ENCODE peak calls at places on chromosome 13, in nine cellular contexts. Z is sigmoid colon; T is neural progenitor cell; L is mucosa of descending colon; U is CD8-positive, alpha-beta memory T cell; H is transverse colon; N is breast epithelium; X is body of pancreas; I is fibroblast of lung. F is an unnamed sample. For H3K9me3, the result is how much of the 10 kb centered on the place peaks cover.

GRCh38 chr13:55569514-55569913 is 1571.2 kb upstream of the PRR20A start:
- DNase-seq in U (no peak), N (no peak), I (no peak), Z (no peak), X (no peak), L (no peak), H (no peak), T (no peak), F (no peak)

GRCh38 chr13:46178143-46178542 is 3.8 kb downstream of the LCP1 start:
- DNase-seq in T (no peak), X (no peak), N (no peak), U (no peak), I (no peak), L (no peak), H (no peak), Z (no peak), F (no peak)

GRCh38 chr13:46593403-46593802 is 40.4 kb downstream of the LRCH1 start:
- DNase-seq in T (no peak), I (no peak), H (no peak), L (no peak), U (peak), N (no peak), X (no peak), Z (no peak), F (no peak)

GRCh38 chr13:73000027-73000674 is 58.7 kb upstream of the KLF5 start:
- DNase-seq in U (no peak), Z (no peak), H (no peak), X (no peak), I (peak), N (no peak), T (no peak), L (no peak), F (no peak)

GRCh38 chr13:41402695-41403511 is 54.4 kb upstream of the RGCC start:
- DNase-seq in X (no peak), H (no peak), N (no peak), Z (no peak), I (no peak), U (no peak), L (no peak), T (no peak), F (no peak)

GRCh38 chr13:21025539-21025938 is 35.8 kb downstream of the LATS2 start:
- DNase-seq in Z (no peak), N (no peak), U (no peak), T (no peak), H (no peak), X (no peak), L (no peak), I (no peak), F (no peak)

GRCh38 chr13:20998649-20999415 is 62.6 kb downstream of the LATS2 start:
- DNase-seq in L (no peak), H (no peak), Z (no peak), I (no peak), X (no peak), N (no peak), U (no peak), T (no peak), F (no peak)

GRCh38 chr13:40189426-40189825 is 477.0 kb downstream of the FOXO1 start:
- DNase-seq in L (no peak), T (no peak), Z (no peak), H (no peak), N (no peak), X (no peak), I (no peak), U (peak), F (no peak)

GRCh38 chr13:73082471-73082870 is 23.7 kb downstream of the KLF5 start:
- DNase-seq in Z (no peak), I (no peak), U (no peak), T (no peak), X (no peak), L (no peak), N (no peak), H (no peak), F (no peak)

GRCh38 chr13:59364508-59365187 is 799.1 kb downstream of the DIAPH3 start:
- DNase-seq in L (no peak), X (no peak), I (no peak), U (no peak), H (no peak), N (no peak), T (peak), Z (peak), F (no peak)

GRCh38 chr13:107284168-107284567 is 716.2 kb upstream of the ARGLU1 start:
- DNase-seq in H (no peak), T (no peak), X (no peak), N (no peak), I (peak), L (no peak), U (no peak), Z (no peak), F (no peak)

GRCh38 chr13:67643656-67644055 is 413.5 kb upstream of the PCDH9 start:
- DNase-seq in X (no peak), Z (no peak), L (no peak), U (no peak), I (no peak), H (no peak), T (peak), N (no peak), F (no peak)

GRCh38 chr13:24505256-24505655 is 7.3 kb downstream of the PARP4 start:
- DNase-seq in N (no peak), H (no peak), Z (no peak), L (no peak), U (no peak), X (no peak), I (peak), T (no peak), F (no peak)

GRCh38 chr13:48618937-48619336 is 34.8 kb upstream of the CYSLTR2 start:
- DNase-seq in I (no peak), L (no peak), H (no peak), U (no peak), N (no peak), X (no peak), T (no peak), Z (no peak), F (no peak)

GRCh38 chr13:47798906-47799305 is 202.2 kb downstream of the SUCLA2 start:
- DNase-seq in N (no peak), H (no peak), L (no peak), X (no peak), Z (no peak), T (no peak), U (no peak), I (peak), F (no peak)

GRCh38 chr13:76799696-76800095 is 86.5 kb downstream of the KCTD12 start:
- DNase-seq in U (no peak), L (no peak), I (no peak), Z (no peak), H (no peak), T (no peak), X (no peak), N (no peak), F (no peak)

GRCh38 chr13:31797154-31797775 is 57.9 kb downstream of the RXFP2 start:
- DNase-seq in I (peak), T (peak), Z (no peak), U (no peak), L (no peak), X (no peak), N (no peak), H (no peak), F (peak)

GRCh38 chr13:83232626-83233025 is 649.6 kb downstream of the SLITRK1 start:
- DNase-seq in I (peak), T (no peak), U (no peak), N (no peak), H (no peak), X (no peak), Z (no peak), L (no peak), F (no peak)

GRCh38 chr13:33348366-33348765 is 62.8 kb upstream of the STARD13 start:
- DNase-seq in Z (no peak), X (no peak), L (no peak), T (no peak), N (no peak), H (no peak), U (no peak), I (peak), F (peak)

DNA sequence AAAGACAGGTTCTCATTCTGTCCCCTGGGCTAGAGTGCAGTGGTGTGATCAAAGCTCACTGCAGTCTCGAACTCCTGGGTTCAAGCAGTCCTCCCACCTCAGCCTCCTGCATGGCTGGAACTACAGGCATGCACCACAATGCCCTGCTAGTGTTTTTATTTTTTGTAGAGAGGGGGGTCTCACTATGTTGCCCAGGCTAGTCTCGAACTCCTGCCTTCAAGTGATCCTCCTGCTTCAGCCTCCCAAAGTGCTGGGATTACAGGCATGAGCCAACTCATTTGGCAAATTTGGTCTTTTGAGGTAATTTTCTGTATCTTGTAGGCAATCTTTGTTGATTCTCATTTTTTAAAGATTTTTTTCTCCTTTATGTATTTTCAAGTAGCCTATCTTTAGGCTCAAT is 205.7 kb downstream of the ZIC5 start:
- DNase-seq in I (no peak), H (no peak), U (no peak), X (no peak), N (no peak), Z (no peak), L (no peak), T (no peak), F (no peak)
- H3K9me3 ChIP-seq in I (under half), H (under half), U (under half), X (under half), N (under half), Z (under half), L (under half), T (under half), F (under half)

DNA sequence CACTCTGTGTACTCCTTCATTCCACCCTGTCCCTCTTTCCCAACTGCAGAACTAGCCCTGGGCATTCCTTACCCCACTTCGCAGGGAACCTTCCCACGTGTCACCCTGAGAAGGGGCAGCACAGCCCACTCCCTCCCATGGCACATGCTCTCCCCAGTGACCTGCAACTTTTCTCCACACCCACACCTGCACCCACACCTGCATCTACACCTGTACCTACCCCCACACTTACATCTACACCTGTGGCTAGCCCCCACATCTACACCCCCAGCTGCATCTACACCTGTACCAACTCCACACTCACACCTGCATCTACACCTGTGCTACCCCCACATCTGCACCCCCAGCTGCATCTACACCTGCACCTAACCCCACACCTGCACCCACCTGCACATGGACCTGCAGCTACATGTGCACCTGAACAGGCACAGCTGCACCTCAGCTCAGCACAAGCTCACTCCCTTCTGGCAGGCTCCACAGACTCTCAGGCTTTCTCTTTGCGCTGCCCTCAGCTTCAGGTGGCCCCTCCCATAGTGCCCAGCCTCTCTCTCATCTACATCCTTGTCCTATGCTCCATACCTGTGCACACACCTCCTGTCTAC is 234.1 kb downstream of the TUBA3C start:
- DNase-seq in U (no peak), L (no peak), H (no peak), I (no peak), N (no peak), Z (no peak), T (no peak), X (no peak), F (no peak)
- H3K9me3 ChIP-seq in U (under half), L (half or more), H (under half), I (under half), N (under half), Z (under half), T (under half), X (under half), F (half or more)

GRCh38 chr13:53408306-53408705 is 379.7 kb downstream of the OLFM4 start:
- DNase-seq in U (no peak), X (no peak), Z (no peak), L (no peak), N (no peak), I (no peak), T (no peak), H (no peak), F (no peak)
- H3K9me3 ChIP-seq in U (under half), X (under half), Z (under half), L (under half), N (under half), I (under half), T (under half), H (under half), F (under half)

DNA sequence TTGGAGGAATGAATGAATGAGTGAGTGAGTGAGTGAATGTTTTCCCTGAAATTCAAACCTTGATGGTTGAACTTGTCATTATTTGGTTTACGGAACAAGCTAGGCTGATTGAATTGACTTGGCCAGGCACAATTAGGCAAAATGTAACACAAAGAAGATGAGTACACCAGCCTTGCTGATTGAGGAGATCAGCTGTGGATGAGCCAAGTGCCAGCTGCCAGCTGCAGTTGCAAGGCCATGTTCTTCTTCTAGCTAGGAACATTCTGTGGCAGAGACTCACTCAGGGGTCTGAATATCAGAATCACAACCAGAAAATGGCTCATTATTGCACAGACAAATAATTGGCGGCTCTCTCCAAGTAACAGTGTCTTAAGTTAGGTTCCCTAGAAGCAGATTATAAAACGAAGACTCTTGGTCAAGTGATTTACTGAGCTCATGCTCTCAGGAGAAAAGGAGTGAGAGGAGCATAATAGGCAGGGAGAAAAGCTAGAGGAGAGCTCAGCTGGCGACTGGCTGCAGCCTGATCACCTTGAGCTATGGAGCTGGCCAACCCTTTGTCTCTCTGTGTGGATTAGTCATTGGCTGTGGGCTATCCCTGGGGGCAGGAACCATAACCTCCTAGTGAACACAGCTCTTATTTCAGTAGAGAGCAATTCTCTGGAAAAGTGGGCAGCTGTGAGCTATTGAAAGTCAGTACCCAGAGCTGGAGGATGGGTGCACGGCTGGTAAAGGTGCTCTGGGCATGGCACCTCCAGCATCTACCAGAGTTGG is 225.3 kb upstream of the SERP2 start:
- DNase-seq in L (no peak), I (no peak), T (peak), X (no peak), U (no peak), N (no peak), H (no peak), Z (no peak), F (no peak)
- H3K9me3 ChIP-seq in L (under half), I (under half), T (under half), X (under half), U (under half), N (under half), H (under half), Z (under half), F (under half)

GRCh38 chr13:110097013-110097412 is 209.9 kb downstream of the COL4A1 start:
- DNase-seq in I (no peak), U (no peak), T (no peak), H (no peak), N (no peak), X (no peak), L (no peak), Z (no peak), F (no peak)

GRCh38 chr13:110102053-110102452 is 204.9 kb downstream of the COL4A1 start:
- DNase-seq in U (no peak), H (no peak), X (no peak), N (no peak), T (no peak), L (no peak), Z (no peak), I (no peak), F (no peak)

GRCh38 chr13:110103026-110103425 is 203.9 kb downstream of the COL4A1 start:
- DNase-seq in U (no peak), Z (no peak), H (no peak), X (no peak), T (no peak), N (no peak), L (no peak), I (peak), F (no peak)

GRCh38 chr13:110103479-110103878 is 203.5 kb downstream of the COL4A1 start:
- DNase-seq in L (no peak), X (no peak), U (no peak), H (no peak), Z (no peak), T (no peak), I (peak), N (no peak), F (no peak)

GRCh38 chr13:110099922-110100321 is 207.0 kb downstream of the COL4A1 start:
- DNase-seq in H (no peak), T (no peak), X (no peak), N (no peak), I (no peak), Z (no peak), L (no peak), U (no peak), F (no peak)
- H3K9me3 ChIP-seq in H (under half), T (under half), X (under half), N (under half), I (under half), Z (under half), L (under half), U (under half), F (under half)

DNA sequence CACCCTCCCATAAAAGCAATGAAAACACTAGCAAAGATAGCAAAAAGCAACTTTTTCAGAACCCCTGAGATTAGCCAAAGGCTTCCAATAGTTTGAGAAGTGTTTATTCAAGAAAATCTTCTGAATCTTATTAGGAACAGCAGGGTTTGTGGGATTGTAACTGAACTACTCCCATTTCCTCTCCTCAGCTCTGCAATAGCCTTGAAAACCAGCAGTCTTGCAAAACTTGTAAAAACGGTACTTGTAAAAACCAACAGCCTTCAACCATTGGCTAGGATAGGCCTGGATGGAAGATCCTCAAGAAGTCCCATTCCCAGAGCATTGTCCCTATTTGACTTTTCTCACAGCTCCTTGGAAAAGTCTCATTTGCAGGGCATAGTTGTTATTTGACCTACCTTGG is 12.1 kb downstream of the RNASEH2B start:
- DNase-seq in L (no peak), T (no peak), X (no peak), Z (no peak), H (no peak), I (no peak), N (no peak), U (no peak), F (no peak)
- H3K9me3 ChIP-seq in L (under half), T (under half), X (under half), Z (under half), H (under half), I (under half), N (under half), U (under half), F (under half)

DNA sequence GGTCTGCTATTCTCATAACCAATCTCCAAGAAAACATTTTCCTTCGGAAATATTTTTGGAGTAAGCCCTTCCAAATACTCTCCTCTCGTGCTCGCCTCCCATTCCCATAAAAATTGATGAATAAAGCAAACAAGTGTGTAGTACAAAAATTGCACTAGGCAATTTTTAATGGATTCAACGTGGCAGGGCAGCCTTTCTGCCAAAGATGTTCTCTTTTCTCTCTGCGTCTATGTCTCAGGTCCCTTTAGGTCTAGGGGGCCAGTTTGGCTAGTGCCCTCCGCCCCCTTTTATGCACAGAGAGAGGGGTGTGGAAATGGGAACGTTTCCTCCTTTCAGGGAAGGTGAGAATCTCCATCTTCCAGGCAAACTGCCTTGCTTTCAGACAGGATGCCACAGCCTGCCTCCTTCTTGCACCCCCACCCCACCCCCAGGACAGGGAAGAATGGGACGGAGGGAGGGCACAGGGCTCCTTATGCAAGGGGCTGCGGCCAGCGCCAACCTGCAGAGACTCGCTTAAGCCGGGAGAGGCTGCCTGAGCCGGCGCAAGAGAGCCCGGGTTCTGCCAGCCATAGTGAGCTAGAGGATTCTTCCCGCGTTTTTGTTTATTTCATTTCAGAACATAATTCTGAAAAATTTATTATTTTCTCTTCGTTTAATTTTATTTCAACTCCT is 2.7 kb upstream of the ZIC2 start:
- DNase-seq in H (no peak), Z (no peak), I (no peak), T (peak), N (no peak), X (no peak), L (no peak), U (no peak), F (no peak)
- H3K9me3 ChIP-seq in H (under half), Z (under half), I (under half), T (under half), N (under half), X (under half), L (under half), U (under half), F (under half)

GRCh38 chr13:111789011-111789410 is 277.9 kb upstream of the SOX1 start:
- DNase-seq in I (no peak), H (no peak), N (no peak), L (no peak), X (no peak), U (no peak), Z (no peak), T (no peak), F (no peak)

GRCh38 chr13:111790621-111791020 is 276.3 kb upstream of the SOX1 start:
- DNase-seq in U (no peak), Z (no peak), I (no peak), H (no peak), T (no peak), N (no peak), X (no peak), L (no peak), F (no peak)

GRCh38 chr13:111792956-111793355 is 274.0 kb upstream of the SOX1 start:
- DNase-seq in H (no peak), T (no peak), L (no peak), U (no peak), N (no peak), Z (no peak), I (no peak), X (no peak), F (no peak)

GRCh38 chr13:111789420-111789819 is 277.5 kb upstream of the SOX1 start:
- DNase-seq in U (no peak), L (no peak), H (no peak), X (no peak), T (no peak), I (no peak), N (no peak), Z (no peak), F (no peak)

GRCh38 chr13:111791131-111791530 is 275.8 kb upstream of the SOX1 start:
- DNase-seq in L (no peak), N (no peak), T (no peak), Z (no peak), I (no peak), H (no peak), U (no peak), X (no peak), F (no peak)
- H3K9me3 ChIP-seq in L (under half), N (under half), T (under half), Z (under half), I (under half), H (under half), U (under half), X (under half), F (under half)